ENCODE peak calls at places on chromosome 11, in ten cellular contexts. One of them, this sample, is unnamed.

GRCh38 chr11:121762820-121763219 is 310.1 kb upstream of the SORL1-AS1 start:
- DNase-seq in A549: no peak
- DNase-seq in CD8-positive, alpha-beta T cell: no peak
- DNase-seq in esophagus squamous epithelium: no peak
- DNase-seq in suprapubic skin: peak; percentile 58
- DNase-seq in SK-N-SH: peak; percentile 54
- DNase-seq in upper lobe of right lung: no peak
- DNase-seq in hepatocyte: peak; percentile 58
- DNase-seq in Peyer's patch: no peak
- DNase-seq in sigmoid colon: no peak
- DNase-seq in this sample: peak; percentile 37

GRCh38 chr11:17508306-17508705 is 31.7 kb upstream of the ABCC8 start:
- DNase-seq in A549: no peak
- DNase-seq in CD8-positive, alpha-beta T cell: no peak
- DNase-seq in esophagus squamous epithelium: no peak
- DNase-seq in suprapubic skin: no peak
- DNase-seq in SK-N-SH: no peak
- DNase-seq in upper lobe of right lung: no peak
- DNase-seq in hepatocyte: no peak
- DNase-seq in Peyer's patch: no peak
- DNase-seq in sigmoid colon: no peak
- DNase-seq in this sample: no peak

GRCh38 chr11:8586805-8587204 is 7.2 kb downstream of the STK33 start:
- DNase-seq in A549: no peak
- DNase-seq in CD8-positive, alpha-beta T cell: no peak
- DNase-seq in esophagus squamous epithelium: no peak
- DNase-seq in suprapubic skin: no peak
- DNase-seq in SK-N-SH: no peak
- DNase-seq in upper lobe of right lung: no peak
- DNase-seq in hepatocyte: no peak
- DNase-seq in Peyer's patch: no peak
- DNase-seq in sigmoid colon: no peak
- DNase-seq in this sample: no peak

GRCh38 chr11:119337581-119338317 is 2.9 kb downstream of the C1QTNF5 start:
- DNase-seq in A549: no peak
- DNase-seq in CD8-positive, alpha-beta T cell: no peak
- DNase-seq in esophagus squamous epithelium: no peak
- DNase-seq in suprapubic skin: no peak
- DNase-seq in SK-N-SH: peak; percentile 74
- DNase-seq in upper lobe of right lung: peak; percentile 59
- DNase-seq in hepatocyte: peak; percentile 85
- DNase-seq in Peyer's patch: peak; percentile 49
- DNase-seq in sigmoid colon: peak; percentile 75
- DNase-seq in this sample: peak; percentile 33

GRCh38 chr11:115168229-115168671 is 336.0 kb downstream of the CADM1 start:
- DNase-seq in A549: no peak
- DNase-seq in CD8-positive, alpha-beta T cell: no peak
- DNase-seq in esophagus squamous epithelium: no peak
- DNase-seq in suprapubic skin: no peak
- DNase-seq in SK-N-SH: peak; percentile 68
- DNase-seq in upper lobe of right lung: no peak
- DNase-seq in hepatocyte: no peak
- DNase-seq in Peyer's patch: no peak
- DNase-seq in sigmoid colon: no peak
- DNase-seq in this sample: no peak

GRCh38 chr11:124644426-124645280 is 22.0 kb downstream of the TBRG1 start:
- DNase-seq in A549: peak; percentile 51
- DNase-seq in CD8-positive, alpha-beta T cell: peak; percentile 24
- DNase-seq in esophagus squamous epithelium: no peak
- DNase-seq in suprapubic skin: peak; percentile 62
- DNase-seq in SK-N-SH: peak; percentile 75
- DNase-seq in upper lobe of right lung: peak; percentile 64
- DNase-seq in hepatocyte: peak; percentile 74
- DNase-seq in Peyer's patch: peak; percentile 57
- DNase-seq in sigmoid colon: peak; percentile 75
- DNase-seq in this sample: peak; percentile 60

GRCh38 chr11:14669499-14669898 is 25.9 kb downstream of the PDE3B start:
- DNase-seq in A549: no peak
- DNase-seq in CD8-positive, alpha-beta T cell: no peak
- DNase-seq in esophagus squamous epithelium: no peak
- DNase-seq in suprapubic skin: no peak
- DNase-seq in SK-N-SH: no peak
- DNase-seq in upper lobe of right lung: no peak
- DNase-seq in hepatocyte: no peak
- DNase-seq in Peyer's patch: no peak
- DNase-seq in sigmoid colon: no peak
- DNase-seq in this sample: no peak

GRCh38 chr11:16271258-16271657 is 85.1 kb downstream of the SOX6 start:
- DNase-seq in A549: no peak
- DNase-seq in CD8-positive, alpha-beta T cell: no peak
- DNase-seq in esophagus squamous epithelium: no peak
- DNase-seq in suprapubic skin: no peak
- DNase-seq in SK-N-SH: no peak
- DNase-seq in upper lobe of right lung: no peak
- DNase-seq in hepatocyte: no peak
- DNase-seq in Peyer's patch: no peak
- DNase-seq in sigmoid colon: no peak
- DNase-seq in this sample: no peak

GRCh38 chr11:123653997-123654565 is 343 bp downstream of the SCN3B start:
- DNase-seq in A549: peak; percentile 35
- DNase-seq in CD8-positive, alpha-beta T cell: peak; percentile 24
- DNase-seq in esophagus squamous epithelium: no peak
- DNase-seq in suprapubic skin: peak; percentile 71
- DNase-seq in SK-N-SH: peak; percentile 81
- DNase-seq in upper lobe of right lung: peak; percentile 71
- DNase-seq in hepatocyte: peak; percentile 79
- DNase-seq in Peyer's patch: peak; percentile 63
- DNase-seq in sigmoid colon: peak; percentile 66
- DNase-seq in this sample: peak; percentile 51

GRCh38 chr11:10044618-10045017 is 249.4 kb downstream of the SBF2 start:
- DNase-seq in A549: no peak
- DNase-seq in CD8-positive, alpha-beta T cell: no peak
- DNase-seq in esophagus squamous epithelium: no peak
- DNase-seq in suprapubic skin: no peak
- DNase-seq in SK-N-SH: no peak
- DNase-seq in upper lobe of right lung: no peak
- DNase-seq in hepatocyte: peak; percentile 27
- DNase-seq in Peyer's patch: no peak
- DNase-seq in sigmoid colon: no peak
- DNase-seq in this sample: no peak

GRCh38 chr11:116960916-116961315 is 123.5 kb upstream of the APOA1 start:
- DNase-seq in A549: no peak
- DNase-seq in CD8-positive, alpha-beta T cell: no peak
- DNase-seq in esophagus squamous epithelium: no peak
- DNase-seq in suprapubic skin: no peak
- DNase-seq in SK-N-SH: no peak
- DNase-seq in upper lobe of right lung: no peak
- DNase-seq in hepatocyte: no peak
- DNase-seq in Peyer's patch: no peak
- DNase-seq in sigmoid colon: no peak
- DNase-seq in this sample: peak; percentile 19

GRCh38 chr11:113577356-113578163 is 102.4 kb upstream of the DRD2 start:
- DNase-seq in A549: no peak
- DNase-seq in CD8-positive, alpha-beta T cell: no peak
- DNase-seq in esophagus squamous epithelium: no peak
- DNase-seq in suprapubic skin: no peak
- DNase-seq in SK-N-SH: peak; percentile 44
- DNase-seq in upper lobe of right lung: no peak
- DNase-seq in hepatocyte: no peak
- DNase-seq in Peyer's patch: no peak
- DNase-seq in sigmoid colon: no peak
- DNase-seq in this sample: no peak

GRCh38 chr11:40797981-40798380 is 661.5 kb downstream of the LRRC4C start:
- DNase-seq in A549: no peak
- DNase-seq in CD8-positive, alpha-beta T cell: no peak
- DNase-seq in esophagus squamous epithelium: no peak
- DNase-seq in suprapubic skin: no peak
- DNase-seq in SK-N-SH: no peak
- DNase-seq in upper lobe of right lung: no peak
- DNase-seq in hepatocyte: no peak
- DNase-seq in Peyer's patch: no peak
- DNase-seq in sigmoid colon: no peak
- DNase-seq in this sample: no peak

GRCh38 chr11:73519266-73519665 is 78.6 kb downstream of the FAM168A start:
- DNase-seq in A549: no peak
- DNase-seq in CD8-positive, alpha-beta T cell: no peak
- DNase-seq in esophagus squamous epithelium: no peak
- DNase-seq in suprapubic skin: no peak
- DNase-seq in SK-N-SH: no peak
- DNase-seq in upper lobe of right lung: no peak
- DNase-seq in hepatocyte: no peak
- DNase-seq in Peyer's patch: no peak
- DNase-seq in sigmoid colon: no peak
- DNase-seq in this sample: no peak

DNA sequence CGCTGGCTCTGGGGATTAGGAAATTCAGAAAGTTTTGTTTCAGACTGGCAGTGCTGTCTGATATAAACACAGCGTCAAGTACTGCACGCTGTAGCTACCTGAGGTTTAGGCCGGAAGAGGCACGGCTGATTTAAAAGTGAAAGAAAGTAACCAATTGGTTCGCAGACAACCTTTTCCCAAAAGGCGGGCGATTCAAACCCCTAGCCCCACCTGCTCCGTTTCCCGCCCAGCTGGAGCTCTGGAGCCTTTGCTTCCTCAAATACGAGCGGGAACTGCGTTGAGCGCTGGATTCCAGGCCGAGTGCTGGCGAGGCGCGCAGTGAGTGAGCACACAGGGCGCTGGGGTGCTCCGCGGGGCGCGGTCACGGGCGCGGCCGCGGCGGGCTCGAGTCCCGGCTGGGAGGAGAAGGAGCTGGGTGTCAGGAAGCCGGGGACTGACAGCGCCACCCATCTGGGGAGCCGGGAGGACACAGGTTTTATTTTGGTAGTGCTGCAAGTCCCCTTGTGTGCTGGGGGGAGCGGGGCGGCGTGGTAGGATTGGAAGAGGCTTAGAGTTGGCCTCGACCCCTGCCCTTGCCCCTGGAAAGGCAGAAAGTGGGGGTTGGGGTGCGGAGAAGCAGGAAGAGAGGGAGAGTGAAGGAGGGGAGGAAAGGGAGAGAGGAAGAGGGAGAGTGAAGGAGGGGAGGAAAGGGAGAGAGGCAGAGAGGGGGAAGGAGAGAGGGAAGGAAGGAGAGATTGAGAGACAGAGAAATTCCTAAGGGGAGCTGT is 2.1 kb downstream of the FAM111A start:
- DNase-seq in A549: peak; percentile 68
- DNase-seq in CD8-positive, alpha-beta T cell: peak; percentile 65
- DNase-seq in esophagus squamous epithelium: no peak
- DNase-seq in suprapubic skin: peak; percentile 90
- DNase-seq in SK-N-SH: peak; percentile 20
- DNase-seq in upper lobe of right lung: peak; percentile 85
- DNase-seq in hepatocyte: peak; percentile 90
- DNase-seq in Peyer's patch: peak; percentile 86
- DNase-seq in sigmoid colon: peak; percentile 92
- DNase-seq in this sample: peak; percentile 72
- TF ChIP-seq CTCF in A549: no peak
- TF ChIP-seq CTCF in CD8-positive, alpha-beta T cell: no peak
- TF ChIP-seq CTCF in esophagus squamous epithelium: peak; percentile 29
- TF ChIP-seq CTCF in suprapubic skin: peak; percentile 6
- TF ChIP-seq CTCF in SK-N-SH: peak; percentile 17
- TF ChIP-seq CTCF in upper lobe of right lung: peak; percentile 18
- TF ChIP-seq CTCF in hepatocyte: peak; percentile 21
- TF ChIP-seq CTCF in Peyer's patch: peak; percentile 8
- TF ChIP-seq CTCF in sigmoid colon: no peak
- TF ChIP-seq CTCF in this sample: peak; percentile 15

GRCh38 chr11:2887526-2888195 is 2.1 kb upstream of the CDKN1C start:
- DNase-seq in A549: no peak
- DNase-seq in CD8-positive, alpha-beta T cell: no peak
- DNase-seq in esophagus squamous epithelium: no peak
- DNase-seq in suprapubic skin: no peak
- DNase-seq in SK-N-SH: no peak
- DNase-seq in upper lobe of right lung: no peak
- DNase-seq in hepatocyte: no peak
- DNase-seq in Peyer's patch: no peak
- DNase-seq in sigmoid colon: no peak
- DNase-seq in this sample: no peak

GRCh38 chr11:2885676-2886081 is at the start of gene CDKN1C:
- DNase-seq in A549: peak; percentile 78
- DNase-seq in CD8-positive, alpha-beta T cell: peak; percentile 84
- DNase-seq in esophagus squamous epithelium: no peak
- DNase-seq in suprapubic skin: peak; percentile 94
- DNase-seq in SK-N-SH: peak; percentile 98
- DNase-seq in upper lobe of right lung: peak; percentile 92
- DNase-seq in hepatocyte: peak; percentile 93
- DNase-seq in Peyer's patch: peak; percentile 90
- DNase-seq in sigmoid colon: peak; percentile 97
- DNase-seq in this sample: peak; percentile 93

GRCh38 chr11:2885017-2885675 is 429 bp downstream of the CDKN1C start:
- DNase-seq in A549: no peak
- DNase-seq in CD8-positive, alpha-beta T cell: peak; percentile 31
- DNase-seq in esophagus squamous epithelium: no peak
- DNase-seq in suprapubic skin: peak; percentile 79
- DNase-seq in SK-N-SH: peak; percentile 87
- DNase-seq in upper lobe of right lung: peak; percentile 85
- DNase-seq in hepatocyte: peak; percentile 87
- DNase-seq in Peyer's patch: peak; percentile 83
- DNase-seq in sigmoid colon: peak; percentile 86
- DNase-seq in this sample: peak; percentile 79

GRCh38 chr11:2886936-2887335 is 1.4 kb upstream of the CDKN1C start:
- DNase-seq in A549: no peak
- DNase-seq in CD8-positive, alpha-beta T cell: no peak
- DNase-seq in esophagus squamous epithelium: no peak
- DNase-seq in suprapubic skin: no peak
- DNase-seq in SK-N-SH: no peak
- DNase-seq in upper lobe of right lung: no peak
- DNase-seq in hepatocyte: no peak
- DNase-seq in Peyer's patch: no peak
- DNase-seq in sigmoid colon: no peak
- DNase-seq in this sample: no peak

GRCh38 chr11:2886191-2886894 is 768 bp upstream of the CDKN1C start:
- DNase-seq in A549: no peak
- DNase-seq in CD8-positive, alpha-beta T cell: no peak
- DNase-seq in esophagus squamous epithelium: no peak
- DNase-seq in suprapubic skin: no peak
- DNase-seq in SK-N-SH: no peak
- DNase-seq in upper lobe of right lung: no peak
- DNase-seq in hepatocyte: peak; percentile 79
- DNase-seq in Peyer's patch: no peak
- DNase-seq in sigmoid colon: peak; percentile 85
- DNase-seq in this sample: peak; percentile 85
- H3K4me3 ChIP-seq in A549: peak overlapping the region; percentile 71
- H3K4me3 ChIP-seq in CD8-positive, alpha-beta T cell: no peak overlapping the region
- H3K4me3 ChIP-seq in esophagus squamous epithelium: peak overlapping the region; percentile 80
- H3K4me3 ChIP-seq in suprapubic skin: peak overlapping the region; percentile 75
- H3K4me3 ChIP-seq in SK-N-SH: no peak overlapping the region
- H3K4me3 ChIP-seq in upper lobe of right lung: peak overlapping the region; percentile 47
- H3K4me3 ChIP-seq in hepatocyte: no peak overlapping the region
- H3K4me3 ChIP-seq in Peyer's patch: peak overlapping the region; percentile 71
- H3K4me3 ChIP-seq in sigmoid colon: peak overlapping the region; percentile 92
- H3K4me3 ChIP-seq in this sample: peak overlapping the region; percentile 13

GRCh38 chr11:67266424-67267187 is at the start of gene GRK2:
- DNase-seq in A549: peak; percentile 44
- DNase-seq in CD8-positive, alpha-beta T cell: peak; percentile 45
- DNase-seq in esophagus squamous epithelium: no peak
- DNase-seq in suprapubic skin: no peak
- DNase-seq in SK-N-SH: peak; percentile 88
- DNase-seq in upper lobe of right lung: peak; percentile 82
- DNase-seq in hepatocyte: peak; percentile 83
- DNase-seq in Peyer's patch: peak; percentile 71
- DNase-seq in sigmoid colon: peak; percentile 76
- DNase-seq in this sample: peak; percentile 79
- H3K4me1 ChIP-seq in A549: peaks cover 40% of the 10 kb centered on the region
- H3K4me1 ChIP-seq in CD8-positive, alpha-beta T cell: peaks cover 63% of the 10 kb centered on the region
- H3K4me1 ChIP-seq in esophagus squamous epithelium: peaks cover 93% of the 10 kb centered on the region
- H3K4me1 ChIP-seq in suprapubic skin: peaks cover 93% of the 10 kb centered on the region
- H3K4me1 ChIP-seq in SK-N-SH: peaks cover 33% of the 10 kb centered on the region
- H3K4me1 ChIP-seq in upper lobe of right lung: peaks cover 63% of the 10 kb centered on the region
- H3K4me1 ChIP-seq in hepatocyte: peaks cover 29% of the 10 kb centered on the region
- H3K4me1 ChIP-seq in Peyer's patch: peaks cover 64% of the 10 kb centered on the region
- H3K4me1 ChIP-seq in sigmoid colon: peaks cover 71% of the 10 kb centered on the region
- H3K4me1 ChIP-seq in this sample: peaks cover 15% of the 10 kb centered on the region

GRCh38 chr11:12016246-12016645 is 7.8 kb upstream of the DKK3 start:
- DNase-seq in A549: no peak
- DNase-seq in CD8-positive, alpha-beta T cell: no peak
- DNase-seq in esophagus squamous epithelium: no peak
- DNase-seq in suprapubic skin: no peak
- DNase-seq in SK-N-SH: no peak
- DNase-seq in upper lobe of right lung: no peak
- DNase-seq in hepatocyte: no peak
- DNase-seq in Peyer's patch: no peak
- DNase-seq in sigmoid colon: no peak
- DNase-seq in this sample: no peak
- TF ChIP-seq CTCF in A549: no peak
- TF ChIP-seq CTCF in CD8-positive, alpha-beta T cell: no peak
- TF ChIP-seq CTCF in esophagus squamous epithelium: no peak
- TF ChIP-seq CTCF in suprapubic skin: no peak
- TF ChIP-seq CTCF in SK-N-SH: peak; percentile 24
- TF ChIP-seq CTCF in upper lobe of right lung: no peak
- TF ChIP-seq CTCF in hepatocyte: no peak
- TF ChIP-seq CTCF in Peyer's patch: no peak
- TF ChIP-seq CTCF in sigmoid colon: no peak
- TF ChIP-seq CTCF in this sample: no peak